ENCODE peak calls at places on chromosomes 6 and 20, in seven cellular contexts. P is K562, D is MM.1S, H is GM23248, G is endothelial cell of umbilical vein, J is neural progenitor cell, C is osteoblast. F is an unnamed sample. For H4K20me1 and H3K9me3, the result is how much of the 10 kb centered on the place peaks cover.

GRCh38 chr20:10218536-10219451 is at the start of gene SNAP25:
- DNase-seq in P (peak), D (no peak), H (peak), G (peak), J (peak), C (peak), F (peak)

GRCh38 chr20:37414133-37414532 is 68.2 kb downstream of the SRC start:
- DNase-seq in P (no peak), D (no peak), H (no peak), G (no peak), J (peak), C (no peak), F (no peak)

GRCh38 chr20:10919549-10920140 is 245.8 kb upstream of the JAG1 start:
- DNase-seq in P (no peak), D (no peak), H (peak), G (no peak), J (no peak), C (peak), F (peak)

GRCh38 chr6:10451828-10452509 is 37.1 kb upstream of the TFAP2A start:
- DNase-seq in P (no peak), D (no peak), H (peak), G (no peak), J (no peak), C (peak), F (peak)

GRCh38 chr20:62782149-62782892 is 14.0 kb upstream of the MRGBP start:
- DNase-seq in P (peak), D (no peak), H (peak), G (no peak), J (peak), C (no peak), F (no peak)

GRCh38 chr20:48619126-48620101 is 208.4 kb downstream of the PREX1 start:
- DNase-seq in P (no peak), D (no peak), H (no peak), G (no peak), J (no peak), C (peak), F (no peak)

GRCh38 chr6:150327117-150327774 is 41.6 kb upstream of the IYD start:
- DNase-seq in P (peak), D (no peak), H (peak), G (no peak), J (no peak), C (no peak), F (no peak)

GRCh38 chr6:167590193-167590592 is 236.5 kb upstream of the AFDN start:
- DNase-seq in P (no peak), D (no peak), H (no peak), G (no peak), J (no peak), C (no peak), F (no peak)

GRCh38 chr6:119608994-119609393 is 259.4 kb upstream of the MAN1A1 start:
- DNase-seq in P (no peak), D (no peak), H (no peak), G (no peak), J (no peak), C (no peak), F (no peak)

GRCh38 chr6:13044390-13044789 is 283.9 kb downstream of the TBC1D7 start:
- DNase-seq in P (peak), D (no peak), H (peak), G (peak), J (no peak), C (no peak), F (peak)

GRCh38 chr6:69827491-69827890 is 30.7 kb upstream of the LMBRD1 start:
- DNase-seq in P (no peak), D (no peak), H (peak), G (no peak), J (no peak), C (no peak), F (peak)

GRCh38 chr6:112618796-112619195 is 271.7 kb downstream of the RFPL4B start:
- DNase-seq in P (peak), D (no peak), H (peak), G (peak), J (peak), C (peak), F (peak)

GRCh38 chr20:57627972-57628650 is 7.9 kb upstream of the ZBP1 start:
- DNase-seq in P (no peak), D (peak), H (peak), G (peak), J (no peak), C (no peak), F (peak)

GRCh38 chr6:5457983-5458683 is 196.8 kb downstream of the FARS2 start:
- DNase-seq in P (no peak), D (no peak), H (peak), G (no peak), J (no peak), C (no peak), F (no peak)

GRCh38 chr6:151425561-151425960 is 26.4 kb downstream of the RMND1 start:
- DNase-seq in P (no peak), D (no peak), H (no peak), G (no peak), J (no peak), C (no peak), F (no peak)

GRCh38 chr20:32585011-32585518 is at the start of gene NOL4L:
- DNase-seq in P (peak), D (no peak), H (peak), G (no peak), J (peak), C (peak), F (peak)

GRCh38 chr20:3797226-3797545 is 1.1 kb downstream of the CDC25B start:
- DNase-seq in P (no peak), D (peak), H (no peak), G (no peak), J (no peak), C (no peak), F (no peak)

GRCh38 chr6:16592550-16592892 is 168.7 kb downstream of the ATXN1 start:
- DNase-seq in P (no peak), D (no peak), H (no peak), G (no peak), J (no peak), C (no peak), F (peak)

GRCh38 chr20:62804021-62804631 is 509 bp upstream of the OGFR start:
- DNase-seq in P (peak), D (no peak), H (peak), G (no peak), J (no peak), C (peak), F (no peak)

GRCh38 chr6:163180874-163181541 is 233.5 kb upstream of the QKI start:
- DNase-seq in P (peak), D (no peak), H (peak), G (peak), J (peak), C (peak), F (peak)

GRCh38 chr20:48069626-48070025 is 284.3 kb upstream of the SULF2 start:
- DNase-seq in P (no peak), D (no peak), H (no peak), G (no peak), J (no peak), C (no peak), F (no peak)

GRCh38 chr6:34132486-34133185 is 13.3 kb downstream of the GRM4 start:
- DNase-seq in P (peak), D (peak), H (peak), G (peak), J (peak), C (no peak), F (peak)

GRCh38 chr6:4585682-4586468 is 190.3 kb upstream of the CDYL start:
- DNase-seq in P (no peak), D (no peak), H (no peak), G (no peak), J (no peak), C (no peak), F (no peak)

GRCh38 chr20:6122873-6123649 is at the start of gene FERMT1:
- DNase-seq in P (no peak), D (peak), H (peak), G (peak), J (peak), C (peak), F (peak)

GRCh38 chr6:161436106-161436876 is 162.4 kb upstream of the AGPAT4 start:
- DNase-seq in P (no peak), D (no peak), H (no peak), G (no peak), J (no peak), C (no peak), F (no peak)

GRCh38 chr6:44464527-44465310 is 77.2 kb downstream of the CDC5L start:
- DNase-seq in P (no peak), D (no peak), H (peak), G (no peak), J (no peak), C (no peak), F (no peak)

GRCh38 chr6:45479834-45480696 is 102.3 kb upstream of the SUPT3H start:
- DNase-seq in P (no peak), D (no peak), H (peak), G (peak), J (peak), C (no peak), F (peak)

GRCh38 chr6:41780623-41781301 is at the start of gene PRICKLE4:
- DNase-seq in P (peak), D (no peak), H (peak), G (peak), J (peak), C (peak), F (no peak)

GRCh38 chr6:34476462-34476861 is 10.6 kb downstream of the PACSIN1 start:
- DNase-seq in P (no peak), D (no peak), H (no peak), G (no peak), J (no peak), C (no peak), F (no peak)

GRCh38 chr20:52747736-52748135 is 224.4 kb upstream of the TSHZ2 start:
- DNase-seq in P (peak), D (peak), H (peak), G (no peak), J (peak), C (no peak), F (peak)

GRCh38 chr6:105431226-105431625 is 28.3 kb upstream of the PREP start:
- DNase-seq in P (peak), D (peak), H (peak), G (peak), J (peak), C (peak), F (peak)

GRCh38 chr6:53161481-53162009 is 12.9 kb upstream of the GCM1 start:
- DNase-seq in P (no peak), D (no peak), H (peak), G (peak), J (no peak), C (no peak), F (peak)

GRCh38 chr6:107185570-107185969 is 70.3 kb upstream of the BEND3 start:
- DNase-seq in P (peak), D (no peak), H (peak), G (peak), J (peak), C (peak), F (peak)

GRCh38 chr6:38169826-38170526 is 350.4 kb downstream of the ZFAND3 start:
- DNase-seq in P (no peak), D (no peak), H (no peak), G (no peak), J (peak), C (peak), F (no peak)

GRCh38 chr20:50373674-50374286 is 136.4 kb upstream of the PTPN1 start:
- DNase-seq in P (no peak), D (no peak), H (peak), G (no peak), J (no peak), C (no peak), F (no peak)

GRCh38 chr20:18496740-18497592 is at the start of gene RBBP9:
- DNase-seq in P (peak), D (peak), H (peak), G (peak), J (peak), C (peak), F (peak)

DNA sequence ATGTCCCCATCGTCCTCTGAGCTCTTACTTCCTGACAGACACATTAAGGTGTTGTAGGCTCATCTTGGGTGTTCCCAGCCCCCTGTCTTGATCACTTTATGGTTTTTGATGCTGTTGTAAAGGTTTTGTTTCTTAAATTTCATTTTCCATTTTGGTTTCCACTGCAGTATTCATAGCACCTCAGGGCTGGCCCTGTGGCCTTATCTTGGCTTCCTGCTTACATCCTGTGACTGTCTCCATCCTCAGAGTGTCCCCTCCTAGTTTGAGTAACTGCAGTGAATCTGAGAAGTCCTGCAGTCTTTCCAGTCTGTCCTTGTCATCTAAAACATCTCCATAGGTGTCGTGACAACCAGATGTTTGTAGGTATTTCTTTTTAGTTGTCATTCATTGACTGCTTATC is 50.9 kb downstream of the JARID2 start:
- DNase-seq in P (peak), D (peak), H (no peak), G (no peak), J (no peak), C (peak), F (no peak)
- H4K20me1 ChIP-seq in P (under half), D (under half), H (under half), G (under half), J (half or more), C (under half), F (under half)

GRCh38 chr20:58715709-58716475 is 23.3 kb downstream of the NPEPL1 start:
- DNase-seq in P (no peak), D (no peak), H (no peak), G (no peak), J (no peak), C (peak), F (no peak)

GRCh38 chr20:58716476-58717277 is 24.1 kb downstream of the NPEPL1 start:
- DNase-seq in P (no peak), D (no peak), H (no peak), G (no peak), J (peak), C (peak), F (no peak)

GRCh38 chr20:58713801-58714339 is 21.3 kb downstream of the NPEPL1 start:
- DNase-seq in P (no peak), D (no peak), H (no peak), G (no peak), J (no peak), C (peak), F (no peak)

GRCh38 chr20:58714340-58714922 is 21.8 kb downstream of the NPEPL1 start:
- DNase-seq in P (no peak), D (no peak), H (no peak), G (no peak), J (no peak), C (peak), F (no peak)

GRCh38 chr20:58714923-58715708 is 22.5 kb downstream of the NPEPL1 start:
- DNase-seq in P (no peak), D (no peak), H (no peak), G (no peak), J (no peak), C (peak), F (no peak)
- H3K9me3 ChIP-seq in P (under half), D (under half), H (under half), G (under half), J (under half), C (under half), F (under half)

DNA sequence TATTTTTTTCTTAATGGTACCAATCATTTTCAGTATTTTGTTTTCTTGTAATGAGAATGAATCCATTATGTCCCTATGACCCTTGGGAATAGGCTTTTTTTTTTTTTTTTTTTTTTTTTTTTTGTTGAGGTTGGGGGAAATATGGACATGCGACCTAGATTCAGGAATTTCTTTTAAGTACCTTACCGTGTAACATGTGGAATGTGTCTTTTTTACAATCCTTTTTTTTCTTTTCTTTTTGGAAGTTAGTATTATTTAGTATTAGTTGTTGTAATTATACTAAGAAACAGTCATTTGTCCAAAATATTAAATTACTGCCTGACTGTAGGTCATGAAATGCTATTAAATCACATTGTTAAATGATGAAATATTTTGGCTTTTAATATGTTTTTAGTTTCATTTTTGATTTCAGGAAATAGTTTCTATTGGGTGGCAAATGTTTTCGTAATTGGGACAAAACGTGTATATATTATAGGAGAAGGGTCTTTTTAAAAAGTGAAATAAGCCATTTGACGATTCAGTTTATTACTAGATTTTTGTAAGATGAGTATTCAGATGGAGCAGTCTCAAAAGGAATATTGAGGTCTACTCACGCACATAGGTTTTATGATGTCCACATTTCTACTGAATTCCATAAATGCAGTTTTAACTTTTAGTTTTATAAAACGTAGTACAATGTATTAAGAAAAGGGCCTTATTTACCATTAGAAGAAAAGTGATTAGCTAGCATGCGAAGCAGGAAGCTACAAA is 4.9 kb downstream of the ARID1B start:
- DNase-seq in P (no peak), D (no peak), H (peak), G (peak), J (no peak), C (no peak), F (peak)
- H4K20me1 ChIP-seq in P (under half), D (under half), H (under half), G (under half), J (half or more), C (under half), F (under half)

DNA sequence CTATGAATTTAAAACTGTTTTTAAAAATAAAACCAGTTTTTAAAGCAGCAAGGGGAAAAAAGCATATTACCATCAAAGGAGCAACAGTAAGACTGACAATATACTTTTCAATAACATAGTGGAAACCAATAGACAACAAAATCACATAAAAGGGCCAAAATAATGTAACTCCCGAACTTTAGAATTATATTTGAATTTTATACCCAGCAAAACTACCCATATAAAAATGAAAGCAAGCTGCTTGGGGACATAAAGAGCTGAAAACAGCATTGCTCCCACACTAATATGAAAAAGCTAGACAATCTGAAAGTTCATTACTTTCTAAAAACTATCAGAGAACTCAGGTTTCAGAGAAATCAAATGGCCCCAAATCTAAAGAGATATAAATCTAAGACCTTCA is 199.4 kb upstream of the ARID1B start:
- DNase-seq in P (no peak), D (no peak), H (no peak), G (no peak), J (no peak), C (no peak), F (no peak)
- H3K9me3 ChIP-seq in P (under half), D (under half), H (under half), G (under half), J (under half), C (under half), F (under half)

DNA sequence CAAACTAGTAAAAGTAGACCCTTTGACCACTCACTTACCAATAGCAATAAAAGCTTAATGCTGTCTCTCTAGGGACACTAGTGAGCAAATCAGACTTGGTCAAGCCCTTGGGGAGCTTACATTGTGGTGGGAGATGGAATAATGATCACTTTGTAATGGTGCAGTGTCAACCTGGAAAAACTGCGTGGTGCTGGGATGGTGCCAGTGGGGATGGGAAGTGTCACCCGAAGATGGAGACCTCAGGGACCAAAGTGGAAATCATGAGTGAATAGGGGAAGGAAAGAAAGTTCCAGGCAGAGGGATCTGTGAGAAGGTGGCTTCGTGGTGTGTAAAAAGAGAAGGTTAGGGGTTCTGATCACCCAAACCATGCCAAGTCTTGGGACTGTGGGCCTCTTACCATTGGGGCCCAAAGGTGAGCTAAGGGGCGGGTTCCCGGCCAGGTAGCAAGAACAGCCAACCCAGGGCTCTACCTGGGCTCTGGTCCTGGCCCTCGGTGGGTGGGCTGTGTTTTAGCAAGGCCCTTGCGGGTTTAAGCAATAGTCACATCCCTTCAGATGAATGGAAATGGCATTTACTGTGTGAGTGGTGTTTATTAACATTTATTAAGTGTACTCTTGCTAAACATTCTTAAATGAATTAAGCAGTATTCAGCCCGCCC is 15.5 kb downstream of the DYNLRB1 start:
- DNase-seq in P (no peak), D (no peak), H (no peak), G (no peak), J (no peak), C (no peak), F (no peak)
- H4K20me1 ChIP-seq in P (under half), D (under half), H (under half), G (under half), J (under half), C (under half), F (under half)

GRCh38 chr6:85576479-85576878 is 17.2 kb downstream of the SNX14 start:
- DNase-seq in P (no peak), D (no peak), H (no peak), G (peak), J (no peak), C (no peak), F (no peak)
- H3K9me3 ChIP-seq in P (under half), D (under half), H (under half), G (under half), J (under half), C (under half), F (under half)

GRCh38 chr6:110537208-110538123 is 61.1 kb upstream of the SLC22A16 start:
- DNase-seq in P (peak), D (no peak), H (peak), G (peak), J (no peak), C (peak), F (peak)
- H4K20me1 ChIP-seq in P (under half), D (under half), H (under half), G (under half), J (under half), C (under half), F (under half)